ENCODE peak calls at places on chromosomes 12 and 14, in four cellular contexts. B, F, X and T are unnamed samples.

GRCh38 chr14:59254146-59254910 is 65.9 kb downstream of the DAAM1 start:
- DNase-seq in B (peak; percentile 59), X (peak; percentile 70), F (no peak), T (peak; percentile 34)

GRCh38 chr12:125228519-125229260 is 163.5 kb downstream of the AACS start:
- DNase-seq in X (no peak), B (peak; percentile 10), F (no peak), T (peak; percentile 32)

GRCh38 chr12:116547955-116548471 is 11.2 kb upstream of the MAP1LC3B2 start:
- DNase-seq in B (no peak), F (no peak), X (no peak), T (no peak)

GRCh38 chr14:24422694-24423531 is 6.6 kb downstream of the CBLN3 start:
- DNase-seq in F (no peak), B (no peak), X (no peak), T (no peak)

GRCh38 chr12:49130151-49131050 is 794 bp downstream of the TUBA1B start:
- DNase-seq in X (peak; percentile 61), B (peak; percentile 92), F (peak; percentile 85), T (peak; percentile 88)

GRCh38 chr14:77140343-77140936 is 1.2 kb downstream of the ZDHHC22 start:
- DNase-seq in X (no peak), B (no peak), F (no peak), T (peak; percentile 17)

GRCh38 chr14:61562321-61563161 is 132.8 kb upstream of the HIF1A start:
- DNase-seq in B (peak; percentile 80), X (peak; percentile 100), F (no peak), T (no peak)

GRCh38 chr12:128567730-128568129 is 256.0 kb downstream of the SLC15A4 start:
- DNase-seq in X (no peak), B (no peak), F (no peak), T (no peak)

GRCh38 chr14:24171422-24172260 is at the start of gene REC8:
- DNase-seq in X (peak; percentile 89), F (peak; percentile 60), B (no peak), T (peak; percentile 87)

GRCh38 chr14:68576496-68577244 is 216.2 kb downstream of the ZFP36L1 start:
- DNase-seq in F (no peak), B (no peak), X (no peak), T (no peak)

GRCh38 chr12:33026791-33027190 is 130.2 kb upstream of the PKP2 start:
- DNase-seq in X (no peak), F (no peak), B (no peak), T (no peak)

GRCh38 chr12:115752913-115753726 is 524.4 kb downstream of the MED13L start:
- DNase-seq in F (no peak), B (peak; percentile 66), X (peak; percentile 17), T (peak; percentile 87)